ENCODE peak calls at places on chromosome 19, in eight cellular contexts. A is Peyer's patch, Q is keratinocyte, O is NB4, P is right lobe of liver, V is upper lobe of right lung, N is glutamatergic neuron, J is neural progenitor cell. X is an unnamed sample.
A peak's percentile ranks its signal among the peaks of the same experiment; 100 is the strongest.

GRCh38 chr19:54921082-54921481 is 15.1 kb downstream of the NCR1 start:
- DNase-seq in A (no peak), Q (no peak), O (no peak), P (no peak), V (no peak), N (no peak), J (no peak), X (no peak)

GRCh38 chr19:15476334-15476733 is 3.0 kb downstream of the PGLYRP2 start:
- DNase-seq in A (no peak), Q (no peak), O (no peak), P (no peak), V (no peak), N (no peak), J (no peak), X (no peak)

GRCh38 chr19:54320271-54320670 is 7.3 kb upstream of the LILRA5 start:
- DNase-seq in A (no peak), Q (no peak), O (no peak), P (no peak), V (peak; percentile 21), N (no peak), J (no peak), X (no peak)

GRCh38 chr19:10452726-10453620 is 32.6 kb downstream of the PDE4A start:
- DNase-seq in A (no peak), Q (no peak), O (peak; percentile 30), P (no peak), V (no peak), N (no peak), J (no peak), X (no peak)

GRCh38 chr19:15196683-15197005 is 4.2 kb downstream of the NOTCH3 start:
- DNase-seq in A (no peak), Q (no peak), O (no peak), P (no peak), V (no peak), N (no peak), J (no peak), X (no peak)

GRCh38 chr19:57192064-57192395 is 730 bp downstream of the ZNF264 start:
- DNase-seq in A (no peak), Q (no peak), O (no peak), P (no peak), V (no peak), N (no peak), J (peak; percentile 15), X (no peak)

GRCh38 chr19:5774921-5775320 is 9.6 kb downstream of the PRR22 start:
- DNase-seq in A (no peak), Q (no peak), O (no peak), P (no peak), V (no peak), N (no peak), J (no peak), X (no peak)

GRCh38 chr19:34319230-34319585 is 45.8 kb upstream of the GPI start:
- DNase-seq in A (no peak), Q (no peak), O (no peak), P (no peak), V (no peak), N (no peak), J (no peak), X (no peak)

GRCh38 chr19:10551698-10552301 is 8.1 kb downstream of the ATG4D start:
- DNase-seq in A (no peak), Q (no peak), O (peak; percentile 92), P (no peak), V (no peak), N (no peak), J (no peak), X (no peak)

GRCh38 chr19:33740811-33741396 is 55.8 kb upstream of the KCTD15 start:
- DNase-seq in A (no peak), Q (no peak), O (peak; percentile 38), P (no peak), V (peak; percentile 46), N (no peak), J (peak; percentile 90), X (no peak)

GRCh38 chr19:40270362-40271089 is 14.6 kb downstream of the AKT2 start:
- DNase-seq in A (no peak), Q (no peak), O (no peak), P (no peak), V (no peak), N (peak; percentile 76), J (peak; percentile 39), X (peak; percentile 70)

GRCh38 chr19:13920940-13921744 is 15.1 kb downstream of the CC2D1A start:
- DNase-seq in A (no peak), Q (no peak), O (peak; percentile 80), P (no peak), V (no peak), N (no peak), J (peak; percentile 50), X (no peak)

GRCh38 chr19:13208131-13208963 is 58.1 kb downstream of the IER2 start:
- DNase-seq in A (peak; percentile 74), Q (no peak), O (peak; percentile 79), P (peak; percentile 34), V (peak; percentile 73), N (peak; percentile 56), J (peak; percentile 38), X (no peak)

GRCh38 chr19:5103812-5104410 is 135.0 kb downstream of the KDM4B start:
- DNase-seq in A (no peak), Q (no peak), O (no peak), P (no peak), V (no peak), N (no peak), J (no peak), X (no peak)

GRCh38 chr19:41351339-41352245 is 2.1 kb downstream of the TGFB1 start:
- DNase-seq in A (peak; percentile 93), Q (no peak), O (peak; percentile 62), P (peak; percentile 73), V (peak; percentile 88), N (peak; percentile 45), J (peak; percentile 61), X (peak; percentile 55)

GRCh38 chr19:47241919-47242644 is 11.1 kb upstream of the BBC3 start:
- DNase-seq in A (no peak), Q (no peak), O (peak; percentile 54), P (no peak), V (no peak), N (no peak), J (no peak), X (no peak)

GRCh38 chr19:16319466-16319865 is 5.2 kb upstream of the KLF2 start:
- DNase-seq in A (peak; percentile 39), Q (no peak), O (peak; percentile 63), P (no peak), V (no peak), N (no peak), J (no peak), X (no peak)

GRCh38 chr19:3732108-3732507 is 23.9 kb downstream of the TJP3 start:
- DNase-seq in A (no peak), Q (no peak), O (no peak), P (no peak), V (no peak), N (no peak), J (no peak), X (no peak)
- TF ChIP-seq CTCF in A (no peak), Q (no peak), O (no peak), P (no peak), V (no peak), N (no peak), J (no peak), X (no peak)

DNA sequence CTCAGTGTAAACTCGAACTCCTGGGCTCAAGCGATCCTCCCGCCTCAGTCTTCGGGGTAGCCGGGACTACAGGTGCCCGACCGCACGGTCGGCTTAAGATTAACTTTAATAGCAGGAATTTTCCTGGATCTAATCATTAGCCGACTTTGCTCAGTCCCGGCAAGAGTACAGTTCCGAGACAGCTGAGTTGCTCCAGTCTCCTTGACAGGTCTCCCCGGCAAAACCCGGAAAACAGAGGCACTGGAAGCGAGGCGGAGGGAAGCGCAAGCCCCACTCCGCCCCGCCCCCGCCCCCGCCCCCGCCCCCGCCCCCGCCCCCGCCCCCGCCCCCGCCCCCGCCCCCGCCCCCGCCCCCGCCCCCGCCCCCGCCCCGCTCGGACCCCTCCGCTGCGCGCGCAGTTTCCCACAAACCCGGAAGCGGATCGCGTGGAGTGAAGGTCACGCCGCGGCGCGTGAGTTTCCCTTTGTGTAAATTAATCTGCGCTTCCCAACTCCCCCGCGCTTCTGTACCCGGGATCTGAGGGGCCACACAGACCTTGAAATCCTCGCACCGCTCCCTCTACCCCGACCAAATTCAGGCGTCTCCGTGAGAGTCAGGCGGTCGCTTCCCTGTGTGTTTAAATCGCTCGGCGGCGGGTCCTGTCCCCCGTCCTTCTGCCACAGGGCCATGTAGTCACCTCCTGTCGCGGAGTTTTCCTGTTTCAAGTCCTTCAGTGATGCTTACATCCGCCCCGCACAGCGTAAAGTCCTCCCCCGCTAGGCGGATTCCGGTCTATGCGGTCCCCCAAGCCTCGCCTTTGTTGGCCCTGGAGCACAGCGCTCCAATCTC is at the start of gene ZNF480:
- DNase-seq in A (peak; percentile 85), Q (peak; percentile 49), O (peak; percentile 78), P (peak; percentile 89), V (peak; percentile 91), N (peak; percentile 82), J (peak; percentile 89), X (peak; percentile 73)
- TF ChIP-seq CTCF in A (no peak), Q (no peak), O (no peak), P (no peak), V (no peak), N (no peak), J (peak; percentile 21), X (peak; percentile 2)

DNA sequence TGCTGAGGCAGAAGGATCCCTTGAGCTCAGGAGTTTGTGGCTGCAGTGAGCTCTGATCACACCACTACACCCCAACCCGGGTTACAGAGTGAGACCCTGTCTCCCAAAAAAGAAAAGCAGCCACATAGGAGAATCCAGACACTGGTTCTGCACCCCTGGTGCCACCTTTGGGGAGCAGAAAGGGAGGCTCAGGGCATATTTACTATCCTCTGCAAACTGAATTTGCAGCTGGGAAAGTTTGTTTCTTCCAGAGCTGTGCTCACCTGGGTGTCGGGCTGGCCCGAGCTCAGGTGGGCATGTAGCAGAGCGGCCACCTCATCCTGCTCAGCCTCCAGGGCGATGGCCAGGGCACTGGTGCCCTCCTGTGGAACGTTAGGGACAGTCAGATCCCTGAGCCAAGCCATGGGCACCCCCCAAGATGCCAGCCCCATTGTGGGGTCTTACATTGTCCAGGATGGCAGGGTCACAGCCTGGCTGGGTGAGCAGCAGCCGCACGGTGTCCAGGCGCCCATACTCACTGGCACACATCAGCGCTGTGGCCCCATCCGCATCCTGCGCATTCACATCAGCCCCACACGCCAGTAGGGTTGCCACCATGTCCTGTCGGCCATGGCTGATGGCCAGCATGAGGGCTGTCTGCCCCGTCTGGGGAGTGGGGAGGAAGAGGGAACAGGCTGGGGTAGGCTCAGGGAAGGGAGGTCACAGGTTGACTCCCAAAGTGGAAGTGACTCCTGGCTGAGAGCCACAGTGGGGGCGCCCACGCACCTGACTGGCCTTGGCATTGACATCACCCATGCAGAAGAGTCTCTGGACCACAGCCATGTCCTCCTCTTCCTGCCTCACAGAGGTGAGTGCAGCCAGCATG is 3.1 kb downstream of the RPS28 start:
- DNase-seq in A (no peak), Q (no peak), O (peak; percentile 68), P (peak; percentile 73), V (no peak), N (no peak), J (no peak), X (no peak)
- TF ChIP-seq CTCF in A (no peak), Q (no peak), O (peak; percentile 15), P (no peak), V (no peak), N (no peak), J (peak; percentile 7), X (no peak)

DNA sequence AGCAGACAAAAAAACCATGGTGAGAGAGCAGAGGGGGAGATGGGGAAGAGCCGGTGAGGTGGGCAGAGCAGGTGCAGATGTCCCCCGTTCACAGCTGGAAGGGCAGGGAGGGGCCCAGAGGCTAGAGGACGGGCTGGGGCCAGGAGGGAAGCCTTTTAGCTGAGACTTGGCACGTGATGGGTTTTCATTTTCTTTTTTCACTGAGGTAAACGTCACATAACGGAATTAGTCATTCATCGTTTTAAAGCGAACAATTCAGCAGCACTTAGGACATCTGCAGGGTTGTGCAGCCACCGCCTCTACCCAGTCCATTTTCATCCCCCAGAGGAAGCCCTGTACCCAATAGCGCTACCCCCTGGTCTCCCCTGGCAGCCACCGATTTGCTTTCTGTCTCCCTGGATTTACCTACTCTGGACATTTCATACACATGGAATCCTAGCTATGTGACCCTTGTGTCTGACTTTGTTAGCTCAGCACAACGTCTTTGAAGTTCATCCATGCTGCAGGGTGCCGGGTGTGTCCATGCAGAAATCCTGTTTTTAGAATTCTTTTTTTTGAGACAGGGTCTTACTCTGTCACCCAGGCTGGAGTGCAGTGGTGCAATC is 16.0 kb upstream of the EMC10 start:
- DNase-seq in A (peak; percentile 28), Q (no peak), O (peak; percentile 18), P (no peak), V (no peak), N (no peak), J (no peak), X (no peak)
- TF ChIP-seq CTCF in A (no peak), Q (no peak), O (no peak), P (no peak), V (no peak), N (no peak), J (no peak), X (no peak)